ENCODE peak calls at places on chromosomes 3 and 15, in five cellular contexts. L is IMR-90, S is K562, D is neural progenitor cell, R is mesenchymal stem cell. Y is an unnamed sample.

GRCh38 chr3:8488877-8489865 is 12.5 kb upstream of the LMCD1 start:
- DNase-seq in R (no peak), D (peak; percentile 24), L (no peak), S (no peak), Y (no peak)

GRCh38 chr3:175655366-175655765 is 796.2 kb downstream of the NAALADL2 start:
- DNase-seq in D (no peak), L (peak; percentile 17), R (no peak), S (no peak), Y (no peak)

GRCh38 chr15:101128191-101128590 is 123.7 kb downstream of the CHSY1 start:
- DNase-seq in L (peak; percentile 99), D (no peak), R (peak; percentile 93), S (no peak), Y (no peak)

GRCh38 chr15:57611938-57612337 is 20.2 kb downstream of the MYZAP start:
- DNase-seq in R (no peak), D (peak; percentile 19), S (no peak), L (no peak), Y (no peak)

GRCh38 chr3:17505856-17506255 is 236.6 kb downstream of the TBC1D5 start:
- DNase-seq in R (peak; percentile 17), D (no peak), L (peak; percentile 51), S (no peak), Y (no peak)

GRCh38 chr3:130491431-130491830 is 25.5 kb upstream of the COL6A6 start:
- DNase-seq in R (no peak), D (no peak), L (no peak), S (no peak), Y (no peak)

GRCh38 chr3:149224736-149225594 is 3.3 kb upstream of the CP start:
- DNase-seq in L (peak; percentile 92), D (no peak), R (peak; percentile 99), S (peak; percentile 22), Y (no peak)

GRCh38 chr15:56490461-56490860 is 25.5 kb upstream of the MNS1 start:
- DNase-seq in R (no peak), S (no peak), L (no peak), D (no peak), Y (no peak)

GRCh38 chr15:36644156-36644896 is 64.9 kb downstream of the CDIN1 start:
- DNase-seq in L (no peak), R (no peak), D (peak; percentile 47), S (no peak), Y (no peak)

GRCh38 chr3:127820871-127821853 is 1.2 kb downstream of the MGLL start:
- DNase-seq in R (peak; percentile 64), S (no peak), D (no peak), L (peak; percentile 56), Y (peak; percentile 81)

GRCh38 chr3:100159564-100160153 is 45.4 kb upstream of the FILIP1L start:
- DNase-seq in S (no peak), R (peak; percentile 49), L (peak; percentile 84), D (no peak), Y (no peak)

GRCh38 chr3:107942244-107942643 is 148.6 kb downstream of the CD47 start:
- DNase-seq in S (no peak), D (no peak), L (peak; percentile 13), R (no peak), Y (no peak)

GRCh38 chr3:108393128-108393900 is 97.0 kb downstream of the HHLA2 start:
- DNase-seq in L (no peak), D (no peak), S (no peak), R (no peak), Y (peak; percentile 48)

GRCh38 chr3:128554100-128554464 is 61.1 kb upstream of the GATA2 start:
- DNase-seq in L (peak; percentile 79), D (no peak), S (peak; percentile 54), R (peak; percentile 54), Y (no peak)

GRCh38 chr3:13119471-13120220 is 46.4 kb upstream of the IQSEC1 start:
- DNase-seq in S (no peak), R (no peak), L (no peak), D (no peak), Y (no peak)

GRCh38 chr3:11610044-11610671 is 33.6 kb downstream of the VGLL4 start:
- DNase-seq in L (peak; percentile 65), R (no peak), D (peak; percentile 82), S (no peak), Y (no peak)

GRCh38 chr15:90838544-90838943 is 29.8 kb upstream of the FURIN start:
- DNase-seq in S (no peak), L (no peak), R (no peak), D (no peak), Y (no peak)

GRCh38 chr3:122497425-122497824 is 17.3 kb downstream of the KPNA1 start:
- DNase-seq in L (peak; percentile 91), D (no peak), S (no peak), R (peak; percentile 90), Y (no peak)

DNA sequence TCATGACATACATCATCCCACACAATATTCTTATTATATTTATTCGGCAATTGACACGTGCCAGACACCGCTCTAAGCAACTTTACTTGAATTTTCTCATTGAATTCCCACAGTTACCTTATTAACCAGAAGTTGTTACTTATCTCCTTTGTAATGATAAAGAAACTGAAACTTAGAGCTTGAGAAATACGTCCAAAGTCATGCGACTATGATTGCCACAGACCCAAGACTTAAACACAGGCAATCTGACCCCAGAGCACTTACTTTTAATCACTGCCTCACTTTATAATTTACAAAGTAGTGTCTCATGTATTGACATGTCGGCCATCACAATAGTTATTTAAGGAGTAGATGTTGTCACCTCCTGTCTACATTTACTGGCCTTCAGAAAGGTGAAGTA is 64.7 kb downstream of the ATP13A4 start:
- DNase-seq in L (no peak), S (no peak), R (no peak), D (no peak), Y (no peak)
- H2AFZ ChIP-seq in L (no peak overlapping the region), S (no peak overlapping the region), R (no peak overlapping the region), D (no peak overlapping the region), Y (no peak overlapping the region)

GRCh38 chr15:65100427-65100826 is 14.6 kb downstream of the UBAP1L start:
- DNase-seq in R (no peak), D (no peak), L (no peak), S (no peak), Y (no peak)

GRCh38 chr15:65099336-65099735 is 15.7 kb downstream of the UBAP1L start:
- DNase-seq in L (no peak), D (no peak), R (no peak), S (no peak), Y (no peak)

GRCh38 chr15:65102912-65103311 is 12.1 kb downstream of the UBAP1L start:
- DNase-seq in L (no peak), R (no peak), D (no peak), S (no peak), Y (no peak)

GRCh38 chr15:65101891-65102708 is 12.9 kb downstream of the UBAP1L start:
- DNase-seq in L (no peak), D (peak; percentile 61), S (no peak), R (no peak), Y (no peak)

GRCh38 chr15:65101418-65101890 is 13.5 kb downstream of the UBAP1L start:
- DNase-seq in L (peak; percentile 63), S (peak; percentile 68), R (peak; percentile 70), D (peak; percentile 90), Y (peak; percentile 79)
- H2AFZ ChIP-seq in L (peak overlapping the region; percentile 15), S (no peak overlapping the region), R (no peak overlapping the region), D (peak overlapping the region; percentile 67), Y (no peak overlapping the region)

DNA sequence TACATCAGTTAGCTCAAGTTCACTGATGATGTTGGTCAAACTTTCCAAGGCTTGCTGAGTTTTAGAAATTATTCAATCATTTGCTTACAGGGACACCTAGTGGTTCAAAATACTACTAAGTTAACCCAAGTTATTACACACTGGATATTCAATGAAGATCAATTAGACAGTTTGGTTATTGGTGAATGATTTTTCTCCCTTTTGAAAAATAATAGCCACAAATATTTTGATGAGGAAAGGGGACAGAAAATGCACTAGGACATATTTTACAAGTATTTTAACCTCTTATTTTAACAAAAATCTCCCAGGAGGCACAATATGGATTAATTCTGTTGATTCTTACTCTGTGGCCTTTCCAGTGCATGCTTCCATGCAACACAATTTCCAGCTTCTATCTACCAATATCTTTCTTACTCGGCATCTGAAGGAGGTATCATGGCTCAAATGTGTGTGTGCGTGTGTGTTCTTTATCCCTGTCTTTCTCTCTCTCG is 20.1 kb upstream of the GOLGA6L2 start:
- DNase-seq in S (peak; percentile 29), R (peak; percentile 1), L (peak; percentile 11), D (peak; percentile 6), Y (peak; percentile 65)
- H2AFZ ChIP-seq in S (no peak overlapping the region), R (no peak overlapping the region), L (no peak overlapping the region), D (no peak overlapping the region), Y (no peak overlapping the region)

GRCh38 chr3:138947303-138948121 is 495 bp downstream of the FOXL2NB start:
- DNase-seq in R (no peak), L (no peak), S (peak; percentile 69), D (peak; percentile 51), Y (no peak)

GRCh38 chr3:138945646-138946553 is 1.0 kb downstream of the FOXL2 start:
- DNase-seq in L (peak; percentile 23), D (peak; percentile 66), R (no peak), S (peak; percentile 88), Y (no peak)

GRCh38 chr3:138944842-138945645 is 1.9 kb downstream of the FOXL2 start:
- DNase-seq in D (peak; percentile 85), R (peak; percentile 26), L (no peak), S (peak; percentile 76), Y (no peak)

GRCh38 chr3:138948371-138949001 is 1.5 kb downstream of the FOXL2NB start:
- DNase-seq in R (no peak), D (no peak), S (no peak), L (no peak), Y (no peak)

DNA sequence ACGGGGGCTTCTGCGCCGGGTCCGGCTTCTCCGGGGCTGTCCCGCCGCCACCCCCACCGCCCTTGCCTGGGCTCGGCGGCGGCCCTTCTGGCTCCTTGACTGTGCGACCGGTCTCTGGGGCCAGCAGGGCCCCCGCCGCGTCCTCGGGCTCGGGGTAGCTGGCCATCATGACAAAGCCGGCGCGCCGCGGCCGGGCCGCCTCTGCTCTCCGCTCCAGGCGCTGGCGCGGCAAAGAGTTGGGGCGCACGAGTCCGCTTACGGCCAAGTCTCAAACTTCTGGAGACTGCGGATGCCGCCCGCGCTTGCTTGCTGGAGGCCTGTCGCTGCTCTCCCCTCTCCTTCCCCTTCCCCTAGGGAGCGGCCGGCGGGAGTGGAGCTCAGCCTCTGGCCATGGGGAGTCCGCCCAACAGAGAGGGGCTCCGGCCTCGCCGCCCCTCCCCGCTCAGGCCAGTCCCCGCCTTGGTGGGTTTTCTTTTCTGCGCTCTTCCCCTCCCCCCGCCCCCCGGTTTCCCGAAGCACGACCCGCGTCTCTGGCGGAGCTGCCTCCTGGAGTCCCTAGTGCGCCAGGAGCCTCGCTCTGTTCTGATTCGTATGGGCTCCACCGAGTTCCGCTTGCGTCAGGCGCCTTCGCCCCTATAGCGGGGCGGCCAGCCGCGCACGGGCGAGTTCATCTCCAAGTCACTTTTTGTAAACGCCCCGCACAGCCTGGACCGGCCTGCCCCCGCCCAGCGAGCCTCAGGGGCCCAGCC is at the start of the genes FOXL2 and FOXL2NB:
- DNase-seq in S (peak; percentile 95), R (peak; percentile 47), L (peak; percentile 48), D (peak; percentile 75), Y (no peak)
- H2AFZ ChIP-seq in S (peak within 1 kb of the TSS; percentile 94), R (no peak within 1 kb of the TSS), L (peak within 1 kb of the TSS; percentile 75), D (peak within 1 kb of the TSS; percentile 81), Y (no peak within 1 kb of the TSS)

GRCh38 chr3:112302061-112302830 is 8.2 kb upstream of the SLC9C1 start:
- DNase-seq in R (peak; percentile 43), L (peak; percentile 47), S (peak; percentile 37), D (peak; percentile 57), Y (no peak)
- H2AFZ ChIP-seq in R (peak overlapping the region; percentile 46), L (peak overlapping the region; percentile 92), S (no peak overlapping the region), D (no peak overlapping the region), Y (peak overlapping the region; percentile 15)